ENCODE peak calls at places on chromosomes 12 and 14, in seven cellular contexts. U is astrocyte of the spinal cord, P is RWPE1, Z is activated B cell treated with CpG ODN at 0.5 μM for 24 hours, E is SK-N-SH, K is esophagus squamous epithelium, O is WTC11. C is an unnamed sample.

GRCh38 chr12:14138495-14138894 is 157.1 kb upstream of the GRIN2B start:
- DNase-seq in U (no peak), P (no peak), Z (no peak), E (peak; percentile 20), K (no peak), O (peak; percentile 64), C (no peak)

GRCh38 chr12:120821878-120822277 is 82.3 kb downstream of the SPPL3 start:
- DNase-seq in U (no peak), P (no peak), Z (no peak), E (no peak), K (no peak), O (no peak), C (no peak)

GRCh38 chr12:31370645-31371620 is 45.0 kb upstream of the SINHCAF start:
- DNase-seq in U (no peak), P (no peak), Z (no peak), E (no peak), K (no peak), O (peak; percentile 72), C (no peak)

GRCh38 chr14:51079489-51079888 is 15.4 kb downstream of the TRIM9 start:
- DNase-seq in U (no peak), P (no peak), Z (no peak), E (peak; percentile 24), K (no peak), O (no peak), C (no peak)

GRCh38 chr12:54378791-54379400 is 5.6 kb downstream of the ZNF385A start:
- DNase-seq in U (no peak), P (no peak), Z (no peak), E (peak; percentile 93), K (no peak), O (peak; percentile 80), C (no peak)

GRCh38 chr12:57853864-57854556 is 7.5 kb upstream of the CTDSP2 start:
- DNase-seq in U (no peak), P (no peak), Z (no peak), E (no peak), K (no peak), O (no peak), C (no peak)

GRCh38 chr14:35355981-35356839 is 48.3 kb downstream of the NFKBIA start:
- DNase-seq in U (no peak), P (no peak), Z (no peak), E (no peak), K (no peak), O (no peak), C (no peak)

GRCh38 chr12:28107679-28108078 is 82.6 kb upstream of the CCDC91 start:
- DNase-seq in U (no peak), P (no peak), Z (no peak), E (no peak), K (no peak), O (no peak), C (no peak)

GRCh38 chr12:29149691-29150382 is 759 bp downstream of the FAR2 start:
- DNase-seq in U (no peak), P (no peak), Z (no peak), E (no peak), K (no peak), O (peak; percentile 38), C (no peak)

GRCh38 chr14:20456971-20457370 is 1.9 kb downstream of the APEX1 start:
- DNase-seq in U (no peak), P (no peak), Z (no peak), E (no peak), K (no peak), O (no peak), C (no peak)

GRCh38 chr12:20628388-20628787 is 66.7 kb upstream of the SLCO1C1 start:
- DNase-seq in U (no peak), P (no peak), Z (no peak), E (no peak), K (no peak), O (no peak), C (no peak)

GRCh38 chr14:50060871-50061663 is 55.3 kb downstream of the VCPKMT start:
- DNase-seq in U (peak; percentile 95), P (peak; percentile 90), Z (no peak), E (peak; percentile 66), K (no peak), O (no peak), C (no peak)

GRCh38 chr12:107450541-107450940 is 235.1 kb upstream of the PWP1 start:
- DNase-seq in U (no peak), P (no peak), Z (no peak), E (no peak), K (no peak), O (no peak), C (no peak)

GRCh38 chr14:100384277-100384676 is 61.1 kb downstream of the SLC25A47 start:
- DNase-seq in U (no peak), P (no peak), Z (no peak), E (no peak), K (no peak), O (no peak), C (no peak)

GRCh38 chr12:56029166-56029519 is 8.3 kb downstream of the IKZF4 start:
- DNase-seq in U (peak; percentile 9), P (no peak), Z (no peak), E (no peak), K (no peak), O (no peak), C (no peak)

GRCh38 chr14:61227893-61228591 is 53.1 kb downstream of the TMEM30B start:
- DNase-seq in U (no peak), P (no peak), Z (no peak), E (no peak), K (no peak), O (no peak), C (no peak)

GRCh38 chr14:96863986-96864330 is 66.8 kb downstream of the VRK1 start:
- DNase-seq in U (no peak), P (no peak), Z (no peak), E (no peak), K (no peak), O (no peak), C (no peak)

GRCh38 chr14:50906326-50906725 is 34.5 kb downstream of the ABHD12B start:
- DNase-seq in U (no peak), P (no peak), Z (no peak), E (no peak), K (no peak), O (no peak), C (no peak)

GRCh38 chr14:69699743-69700309 is 67.1 kb upstream of the SRSF5 start:
- DNase-seq in U (no peak), P (no peak), Z (no peak), E (no peak), K (no peak), O (no peak), C (no peak)

GRCh38 chr14:21039059-21039422 is 3.1 kb upstream of the RNASE7 start:
- DNase-seq in U (peak; percentile 35), P (no peak), Z (no peak), E (no peak), K (no peak), O (peak; percentile 68), C (no peak)

GRCh38 chr14:88168498-88169165 is 154.4 kb downstream of the KCNK10 start:
- DNase-seq in U (peak; percentile 15), P (no peak), Z (no peak), E (peak; percentile 57), K (no peak), O (peak; percentile 58), C (no peak)

GRCh38 chr12:52645982-52646381 is 6.0 kb downstream of the KRT2 start:
- DNase-seq in U (no peak), P (no peak), Z (no peak), E (no peak), K (no peak), O (no peak), C (peak; percentile 24)

GRCh38 chr12:130714591-130715149 is 1.4 kb downstream of the RIMBP2 start:
- DNase-seq in U (no peak), P (no peak), Z (no peak), E (peak; percentile 78), K (no peak), O (no peak), C (no peak)

GRCh38 chr12:125331342-125332052 is 266.3 kb downstream of the AACS start:
- DNase-seq in U (peak; percentile 0), P (peak; percentile 8), Z (no peak), E (no peak), K (no peak), O (no peak), C (no peak)
- TF ChIP-seq CTCF in U (no peak), P (no peak), Z (no peak), E (no peak), K (no peak), O (no peak), C (no peak)

GRCh38 chr14:31420319-31421081 is at the start of gene HEATR5A:
- DNase-seq in U (peak; percentile 97), P (peak; percentile 87), Z (peak; percentile 95), E (peak; percentile 95), K (peak; percentile 44), O (peak; percentile 96), C (peak; percentile 98)
- TF ChIP-seq CTCF in U (peak; percentile 27), P (peak; percentile 35), Z (no peak), E (peak; percentile 20), K (peak; percentile 15), O (no peak), C (peak; percentile 25)

GRCh38 chr12:74441872-74442271 is 95.8 kb upstream of the ATXN7L3B start:
- DNase-seq in U (no peak), P (no peak), Z (no peak), E (no peak), K (no peak), O (no peak), C (no peak)
- TF ChIP-seq CTCF in U (no peak), P (no peak), Z (no peak), E (no peak), K (no peak), O (no peak), C (no peak)

DNA sequence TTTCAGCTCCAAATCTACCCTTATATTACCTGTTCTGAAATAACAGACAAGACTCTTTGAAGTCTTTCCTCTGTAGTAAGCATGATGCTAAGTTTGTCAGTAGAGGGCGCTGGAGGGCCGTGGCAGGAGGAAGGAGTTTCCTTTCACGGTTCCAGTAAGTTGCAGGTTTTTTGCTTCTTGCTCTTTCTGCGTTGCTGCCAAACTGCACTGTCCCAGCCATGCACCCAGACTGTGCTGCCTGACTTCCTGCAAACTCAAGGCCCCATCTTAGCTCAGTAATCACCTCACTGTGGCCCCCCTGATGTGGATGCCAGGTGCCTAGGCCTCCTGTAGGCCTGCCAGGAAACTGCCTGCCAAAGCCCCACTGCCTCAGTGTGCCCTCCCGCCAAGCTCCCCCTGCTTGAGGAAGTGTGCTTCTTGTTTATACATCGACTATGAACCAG is 193.5 kb upstream of the LRIG3 start:
- DNase-seq in U (peak; percentile 84), P (peak; percentile 54), Z (no peak), E (peak; percentile 42), K (no peak), O (peak; percentile 85), C (peak; percentile 81)
- TF ChIP-seq CTCF in U (peak; percentile 95), P (peak; percentile 80), Z (no peak), E (peak; percentile 86), K (peak; percentile 83), O (peak; percentile 87), C (peak; percentile 94)

DNA sequence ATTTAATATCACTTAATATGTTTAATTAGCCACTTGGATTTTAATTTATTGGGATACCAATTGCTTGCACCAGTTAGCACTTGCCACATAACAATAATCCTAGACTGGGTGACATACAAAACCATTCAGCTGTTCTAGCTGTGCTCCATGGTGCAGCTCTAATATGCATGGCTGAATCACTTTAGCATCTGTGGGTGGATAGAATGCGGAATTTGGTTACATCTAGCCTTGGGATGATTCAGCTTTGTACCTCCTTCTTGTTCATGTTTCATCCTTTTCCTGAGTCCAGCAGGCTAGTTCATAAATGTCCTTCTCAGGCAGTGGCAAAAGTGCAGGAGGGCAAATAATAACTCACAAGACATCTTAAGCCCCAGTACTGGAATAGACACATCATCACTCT is 1263.0 kb downstream of the LRFN5 start:
- DNase-seq in U (peak; percentile 72), P (no peak), Z (no peak), E (no peak), K (no peak), O (no peak), C (no peak)
- TF ChIP-seq CTCF in U (no peak), P (no peak), Z (no peak), E (no peak), K (no peak), O (no peak), C (no peak)

GRCh38 chr14:93114713-93115068 is 1.0 kb downstream of the ITPK1 start:
- DNase-seq in U (no peak), P (no peak), Z (no peak), E (no peak), K (no peak), O (peak; percentile 31), C (no peak)
- TF ChIP-seq CTCF in U (no peak), P (no peak), Z (no peak), E (peak; percentile 12), K (no peak), O (no peak), C (no peak)

C was measured in type B pancreatic cell.